ENCODE peak calls at places on chromosomes 12 and 14, in four cellular contexts. S is activated T-helper 1 cell treated with anti-CD3 and anti-CD28 coated beads, Interleukin-2, amount 50 U/mL, for 16 hours; A is T47D; Q is GM20000. O is an unnamed sample.

GRCh38 chr12:1533602-1534304 is 60.6 kb downstream of the FBXL14 start:
- DNase-seq in S (no peak), A (no peak), Q (peak), O (no peak)

GRCh38 chr12:10220398-10221077 is 7.9 kb downstream of the GABARAPL1 start:
- DNase-seq in S (no peak), A (no peak), Q (no peak), O (peak)

GRCh38 chr12:117583677-117584076 is 222.3 kb upstream of the NOS1 start:
- DNase-seq in S (no peak), A (no peak), Q (no peak), O (no peak)

GRCh38 chr12:113778432-113779128 is 187.5 kb downstream of the RBM19 start:
- DNase-seq in S (no peak), A (no peak), Q (no peak), O (no peak)

GRCh38 chr14:42563313-42563712 is 956.6 kb downstream of the LRFN5 start:
- DNase-seq in S (no peak), A (no peak), Q (no peak), O (no peak)

GRCh38 chr14:69538766-69539165 is 35.9 kb downstream of the CCDC177 start:
- DNase-seq in S (no peak), A (no peak), Q (no peak), O (no peak)

GRCh38 chr14:75426332-75427125 is 1.3 kb upstream of the JDP2 start:
- DNase-seq in S (no peak), A (no peak), Q (peak), O (no peak)

GRCh38 chr14:90275820-90276219 is 19.5 kb downstream of the PSMC1 start:
- DNase-seq in S (no peak), A (no peak), Q (no peak), O (no peak)

O was measured in NCI-H460.